ENCODE peak calls at places on chromosomes 16 and 17, in four cellular contexts. W is spleen, L is left lung, X is IMR-90. D is an unnamed sample.

GRCh38 chr17:79808763-79809529 is 12.1 kb upstream of the CBX8 start:
- DNase-seq in L (no peak), W (no peak), X (no peak), D (no peak)

GRCh38 chr17:35144840-35145239 is 2.7 kb upstream of the NLE1 start:
- DNase-seq in L (no peak), W (no peak), X (no peak), D (no peak)

GRCh38 chr17:80678621-80679020 is 134.0 kb downstream of the RPTOR start:
- DNase-seq in L (no peak), W (no peak), X (peak), D (no peak)

GRCh38 chr17:40090234-40091111 is 9.9 kb downstream of the NR1D1 start:
- DNase-seq in L (no peak), X (no peak), W (no peak), D (peak)

GRCh38 chr16:72188512-72188911 is 16.6 kb upstream of the PMFBP1 start:
- DNase-seq in W (no peak), L (no peak), X (no peak), D (no peak)

GRCh38 chr17:7281953-7282751 is 634 bp downstream of the SLC2A4 start:
- DNase-seq in W (peak), L (no peak), X (no peak), D (peak)

GRCh38 chr16:10668322-10669045 is 26.2 kb downstream of the TEKT5 start:
- DNase-seq in W (no peak), L (no peak), X (peak), D (no peak)

GRCh38 chr17:56125830-56126819 is 27.1 kb upstream of the ANKFN1 start:
- DNase-seq in W (no peak), X (peak), L (no peak), D (no peak)

GRCh38 chr17:38449364-38449763 is 21.1 kb downstream of the ARHGAP23 start:
- DNase-seq in W (no peak), L (no peak), X (no peak), D (no peak)

GRCh38 chr16:29014561-29015029 is 29.7 kb downstream of the LAT start:
- DNase-seq in W (no peak), X (no peak), L (no peak), D (no peak)

GRCh38 chr16:85142129-85142513 is 29.8 kb upstream of the CIBAR2 start:
- DNase-seq in W (no peak), L (no peak), X (no peak), D (no peak)

GRCh38 chr17:15777297-15777696 is 45.2 kb downstream of the TBC1D26 start:
- DNase-seq in L (no peak), W (no peak), X (no peak), D (no peak)

GRCh38 chr17:82217530-82218204 is 5.0 kb upstream of the CCDC57 start:
- DNase-seq in X (peak), L (peak), W (peak), D (no peak)

GRCh38 chr16:4486126-4486893 is 10.1 kb downstream of the HMOX2 start:
- DNase-seq in X (no peak), L (no peak), W (no peak), D (no peak)

GRCh38 chr17:15512310-15512709 is 44.9 kb upstream of the CDRT4 start:
- DNase-seq in W (no peak), L (no peak), X (no peak), D (no peak)

GRCh38 chr17:68800731-68801130 is 154.5 kb downstream of the ABCA8 start:
- DNase-seq in W (no peak), L (no peak), X (peak), D (no peak)

GRCh38 chr17:16980061-16980460 is 8.1 kb upstream of the TNFRSF13B start:
- DNase-seq in X (no peak), W (no peak), L (no peak), D (no peak)

GRCh38 chr17:32970281-32970680 is 21.4 kb upstream of the SPACA3 start:
- DNase-seq in W (no peak), X (no peak), L (no peak), D (no peak)

GRCh38 chr16:89452241-89452640 is 38.1 kb downstream of the ANKRD11 start:
- DNase-seq in X (no peak), L (no peak), W (no peak), D (no peak)

GRCh38 chr16:1932050-1933028 is 10.7 kb downstream of the MSRB1 start:
- DNase-seq in L (no peak), X (no peak), W (no peak), D (no peak)

GRCh38 chr16:28504707-28505404 is 1.8 kb downstream of the IL27 start:
- DNase-seq in W (no peak), L (no peak), X (no peak), D (no peak)

GRCh38 chr16:9844361-9844760 is 337.9 kb downstream of the GRIN2A start:
- DNase-seq in W (no peak), X (no peak), L (no peak), D (no peak)

GRCh38 chr17:81094744-81095607 is 60.0 kb downstream of the BAIAP2 start:
- DNase-seq in W (no peak), X (peak), L (peak), D (peak)

GRCh38 chr16:88705076-88705684 is 1.0 kb downstream of the RNF166 start:
- DNase-seq in L (no peak), X (peak), W (peak), D (no peak)

GRCh38 chr16:27174007-27174406 is 29.3 kb upstream of the KDM8 start:
- DNase-seq in X (no peak), L (no peak), W (peak), D (no peak)

GRCh38 chr16:12626411-12626810 is 177.3 kb downstream of the CPPED1 start:
- DNase-seq in W (no peak), L (no peak), X (no peak), D (no peak)

GRCh38 chr17:17549732-17550366 is 41.7 kb downstream of the PEMT start:
- DNase-seq in W (no peak), L (no peak), X (no peak), D (no peak)

GRCh38 chr17:29179232-29180036 is 764 bp downstream of the MYO18A start:
- DNase-seq in W (no peak), X (no peak), L (peak), D (peak)

GRCh38 chr16:68083239-68083781 is 1.9 kb upstream of the NFATC3 start:
- DNase-seq in L (peak), X (no peak), W (no peak), D (no peak)
- H3K4me3 ChIP-seq in L (no peak), X (no peak), W (no peak), D (no peak)

GRCh38 chr17:3893720-3894116 is 865 bp upstream of the CAMKK1 start:
- DNase-seq in L (no peak), W (no peak), X (no peak), D (no peak)
- H3K4me3 ChIP-seq in L (peak), W (peak), X (no peak), D (peak)

GRCh38 chr16:57797216-57797525 is 5.1 kb downstream of the KIFC3 start:
- DNase-seq in W (no peak), L (no peak), X (no peak), D (no peak)
- H3K4me3 ChIP-seq in W (no peak), L (peak), X (no peak), D (no peak)

DNA sequence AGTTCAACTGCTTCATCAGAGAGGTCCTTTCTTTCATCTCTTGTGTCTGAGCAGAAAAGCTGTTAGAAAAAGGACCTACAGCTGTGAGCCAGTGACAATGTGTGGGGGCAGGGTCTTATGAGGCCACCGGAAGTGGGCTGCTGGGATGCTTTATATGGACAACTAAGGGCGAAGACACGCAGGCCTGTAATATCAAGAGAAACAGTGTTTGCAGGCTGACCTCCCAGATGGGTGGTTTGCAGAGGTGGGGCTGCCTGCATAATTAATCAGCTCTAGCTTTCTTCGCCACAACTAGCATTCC is 30.4 kb upstream of the SALL1 start:
- DNase-seq in X (peak), W (no peak), L (no peak), D (no peak)
- H3K4me3 ChIP-seq in X (no peak), W (no peak), L (no peak), D (no peak)

GRCh38 chr16:17403156-17403809 is 67.5 kb downstream of the XYLT1 start:
- DNase-seq in W (no peak), X (no peak), L (no peak), D (no peak)
- H3K4me3 ChIP-seq in W (no peak), X (no peak), L (no peak), D (no peak)

GRCh38 chr17:42669705-42670198 is 7.0 kb downstream of the PLEKHH3 start:
- DNase-seq in X (no peak), W (no peak), L (no peak), D (peak)

GRCh38 chr17:42673266-42673884 is 3.4 kb downstream of the PLEKHH3 start:
- DNase-seq in X (no peak), W (no peak), L (no peak), D (no peak)

GRCh38 chr17:42670199-42670924 is 6.4 kb downstream of the PLEKHH3 start:
- DNase-seq in W (peak), X (no peak), L (no peak), D (peak)

GRCh38 chr17:42672038-42672437 is 4.8 kb downstream of the PLEKHH3 start:
- DNase-seq in X (no peak), L (no peak), W (no peak), D (no peak)

DNA sequence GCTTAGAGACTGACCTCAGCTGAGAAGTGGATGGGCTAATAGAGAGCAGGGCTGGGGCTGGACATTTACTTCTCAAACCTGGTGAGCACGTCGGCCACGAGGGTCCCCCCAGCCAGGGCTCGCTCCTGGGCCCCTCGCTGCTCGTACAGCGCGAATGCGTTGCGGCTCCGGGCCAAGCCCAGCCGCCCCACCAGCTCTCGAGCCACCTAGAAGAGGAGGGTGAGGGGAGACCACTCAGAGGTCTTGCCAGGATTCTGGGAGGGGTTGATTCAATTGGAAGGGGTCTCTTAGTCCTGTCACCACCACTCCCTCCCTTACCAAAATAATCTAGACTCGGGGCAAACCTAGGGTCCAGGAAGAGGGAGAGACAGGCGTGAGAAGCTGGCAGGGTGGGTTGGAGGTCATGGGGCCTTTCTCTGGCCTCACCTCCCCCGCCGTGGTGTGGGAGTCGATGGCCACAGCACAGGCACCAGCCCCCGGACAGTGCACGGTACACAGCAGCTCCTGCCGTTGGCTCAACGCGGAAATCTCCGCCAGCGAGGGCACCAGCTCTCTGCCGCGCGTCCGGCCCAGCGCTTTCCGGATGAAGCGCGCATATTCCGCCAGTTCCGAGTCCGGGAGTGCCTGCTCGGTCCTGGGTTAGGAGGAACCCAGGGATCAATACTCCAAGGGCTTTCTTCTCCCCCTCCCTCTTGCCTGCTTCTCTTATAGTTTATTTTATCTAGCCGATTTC is 5.7 kb downstream of the PLEKHH3 start:
- DNase-seq in X (no peak), L (no peak), W (no peak), D (no peak)
- H3K4me3 ChIP-seq in X (no peak), L (no peak), W (peak), D (no peak)

GRCh38 chr17:73343168-73343634 is 31.4 kb upstream of the CDC42EP4 start:
- DNase-seq in W (no peak), L (peak), X (peak), D (peak)
- H3K4me3 ChIP-seq in W (no peak), L (no peak), X (no peak), D (peak)

DNA sequence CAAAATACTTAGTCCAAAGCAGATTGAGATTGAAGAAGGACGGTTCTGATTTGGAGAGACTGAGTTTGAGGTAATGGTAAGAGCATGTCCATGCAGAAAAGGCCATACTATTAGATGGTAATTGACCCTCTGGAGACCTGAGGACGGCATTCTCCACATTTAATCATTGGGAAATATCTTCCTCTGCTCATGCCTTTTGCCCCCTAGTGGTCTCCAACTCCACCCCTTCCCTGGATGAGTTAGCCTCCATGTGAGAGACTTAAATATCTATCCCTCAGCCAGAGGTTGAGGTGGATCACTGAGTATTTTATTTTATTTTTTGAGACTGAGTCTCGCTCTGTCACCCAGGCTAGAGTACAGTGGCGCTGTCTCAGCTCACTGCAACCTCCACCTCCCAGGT is 10.4 kb upstream of the OR3A1 start:
- DNase-seq in X (no peak), L (no peak), W (no peak), D (no peak)
- H3K4me3 ChIP-seq in X (no peak), L (no peak), W (no peak), D (no peak)

GRCh38 chr16:14309906-14310305 is 238.8 kb downstream of the MRTFB start:
- DNase-seq in L (no peak), X (peak), W (peak), D (no peak)

GRCh38 chr16:14310519-14310991 is 239.4 kb downstream of the MRTFB start:
- DNase-seq in X (peak), L (no peak), W (peak), D (no peak)

GRCh38 chr16:14307623-14308356 is 236.7 kb downstream of the MRTFB start:
- DNase-seq in L (no peak), X (no peak), W (peak), D (no peak)

GRCh38 chr16:14308357-14308723 is 237.2 kb downstream of the MRTFB start:
- DNase-seq in L (no peak), X (no peak), W (peak), D (no peak)

DNA sequence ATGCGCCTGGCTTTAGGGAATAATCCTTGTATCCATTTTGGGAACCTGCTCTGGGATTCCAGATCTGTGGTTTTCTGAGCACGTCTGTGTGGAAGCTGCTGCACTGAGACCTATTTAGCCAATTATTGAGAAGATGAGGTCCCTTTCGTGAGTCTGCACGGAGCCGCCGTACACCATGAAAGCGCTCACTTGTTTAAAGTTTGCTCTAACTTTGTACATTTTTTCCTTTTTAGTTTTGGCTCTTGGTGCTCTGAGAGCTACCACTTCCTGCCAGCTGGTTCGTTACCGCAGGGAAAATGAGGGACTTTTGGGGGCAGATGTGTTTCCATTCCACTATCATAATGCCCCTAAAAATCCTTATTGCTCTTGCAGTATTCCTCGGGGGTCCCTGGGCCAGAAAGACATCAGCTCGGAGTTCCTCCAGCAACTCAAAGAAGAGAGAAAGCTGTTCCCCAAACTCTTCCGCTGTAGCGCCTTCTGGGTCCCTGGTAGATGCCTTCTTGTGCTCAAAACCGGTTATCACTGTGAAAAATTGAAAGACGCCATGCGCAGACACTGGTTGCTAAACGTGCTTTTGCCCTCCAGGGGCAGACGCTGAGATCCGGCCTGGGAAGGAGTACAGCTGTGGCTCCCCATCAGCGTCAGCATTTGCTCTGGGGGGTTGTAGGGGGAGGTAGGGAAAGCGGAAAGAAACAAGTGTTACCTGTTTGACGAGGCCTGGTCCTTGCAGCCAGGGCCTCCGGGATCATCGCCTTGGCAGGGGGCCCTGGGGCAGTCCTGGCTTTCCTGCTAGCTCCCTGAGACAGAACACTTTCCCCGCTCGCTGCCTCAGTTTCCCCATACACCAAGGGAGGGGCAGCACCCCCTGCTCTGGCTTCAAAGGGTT is 238.1 kb downstream of the MRTFB start:
- DNase-seq in X (peak), L (no peak), W (peak), D (no peak)
- H3K4me3 ChIP-seq in X (no peak), L (no peak), W (no peak), D (no peak)

GRCh38 chr17:48067245-48067644 is 19.1 kb downstream of the NFE2L1 start:
- DNase-seq in L (no peak), X (no peak), W (no peak), D (no peak)

GRCh38 chr17:48066192-48066591 is 18.0 kb downstream of the NFE2L1 start:
- DNase-seq in X (no peak), L (no peak), W (no peak), D (no peak)

GRCh38 chr17:48068491-48068961 is 20.4 kb downstream of the NFE2L1 start:
- DNase-seq in X (peak), W (peak), L (no peak), D (no peak)

GRCh38 chr17:48064638-48065037 is 16.5 kb downstream of the NFE2L1 start:
- DNase-seq in W (no peak), X (no peak), L (no peak), D (no peak)

GRCh38 chr17:48066656-48067055 is 18.5 kb downstream of the NFE2L1 start:
- DNase-seq in L (no peak), W (no peak), X (no peak), D (no peak)
- H3K4me3 ChIP-seq in L (no peak), W (no peak), X (no peak), D (no peak)